ENCODE peak calls at places on chromosomes 5 and 9, in ten cellular contexts. One of them, this sample, is unnamed.

GRCh38 chr9:34992376-34992951 is 2.9 kb downstream of the DNAJB5 start:
- DNase-seq in iris pigment epithelial cell: peak
- DNase-seq in activated T-cell treated with anti-CD3 and anti-CD28 coated beads, Interleukin-2, amount 50 U/mL, for 24 hours: peak
- DNase-seq in left ventricle myocardium inferior: peak
- DNase-seq in brain microvascular endothelial cell: peak
- DNase-seq in mucosa of descending colon: no peak
- DNase-seq in RWPE1: peak
- DNase-seq in SK-MEL-5: no peak
- DNase-seq in NCI-H510A: no peak
- DNase-seq in NCI-H345: no peak
- DNase-seq in this sample: peak

GRCh38 chr5:177405805-177406204 is 3.6 kb downstream of the F12 start:
- DNase-seq in NCI-H345: no peak
- DNase-seq in NCI-H510A: no peak
- DNase-seq in RWPE1: no peak
- DNase-seq in left ventricle myocardium inferior: peak
- DNase-seq in SK-MEL-5: no peak
- DNase-seq in activated T-cell treated with anti-CD3 and anti-CD28 coated beads, Interleukin-2, amount 50 U/mL, for 24 hours: no peak
- DNase-seq in brain microvascular endothelial cell: no peak
- DNase-seq in mucosa of descending colon: peak
- DNase-seq in iris pigment epithelial cell: no peak
- DNase-seq in this sample: no peak

GRCh38 chr9:116149844-116150243 is 3.7 kb upstream of the PAPPA start:
- DNase-seq in RWPE1: no peak
- DNase-seq in activated T-cell treated with anti-CD3 and anti-CD28 coated beads, Interleukin-2, amount 50 U/mL, for 24 hours: no peak
- DNase-seq in iris pigment epithelial cell: peak
- DNase-seq in left ventricle myocardium inferior: no peak
- DNase-seq in NCI-H510A: no peak
- DNase-seq in brain microvascular endothelial cell: no peak
- DNase-seq in NCI-H345: peak
- DNase-seq in SK-MEL-5: peak
- DNase-seq in mucosa of descending colon: no peak
- DNase-seq in this sample: no peak

GRCh38 chr9:15642369-15642962 is 89.6 kb downstream of the CCDC171 start:
- DNase-seq in mucosa of descending colon: no peak
- DNase-seq in activated T-cell treated with anti-CD3 and anti-CD28 coated beads, Interleukin-2, amount 50 U/mL, for 24 hours: no peak
- DNase-seq in NCI-H510A: peak
- DNase-seq in RWPE1: peak
- DNase-seq in iris pigment epithelial cell: peak
- DNase-seq in brain microvascular endothelial cell: peak
- DNase-seq in NCI-H345: peak
- DNase-seq in SK-MEL-5: peak
- DNase-seq in left ventricle myocardium inferior: no peak
- DNase-seq in this sample: no peak

GRCh38 chr5:56815657-56816545 is 552 bp downstream of the MAP3K1 start:
- DNase-seq in left ventricle myocardium inferior: no peak
- DNase-seq in NCI-H345: peak
- DNase-seq in RWPE1: peak
- DNase-seq in brain microvascular endothelial cell: no peak
- DNase-seq in mucosa of descending colon: peak
- DNase-seq in activated T-cell treated with anti-CD3 and anti-CD28 coated beads, Interleukin-2, amount 50 U/mL, for 24 hours: peak
- DNase-seq in NCI-H510A: no peak
- DNase-seq in iris pigment epithelial cell: peak
- DNase-seq in SK-MEL-5: no peak
- DNase-seq in this sample: peak

GRCh38 chr9:114203410-114204140 is 48.2 kb downstream of the COL27A1 start:
- DNase-seq in NCI-H510A: no peak
- DNase-seq in SK-MEL-5: no peak
- DNase-seq in NCI-H345: no peak
- DNase-seq in left ventricle myocardium inferior: no peak
- DNase-seq in mucosa of descending colon: no peak
- DNase-seq in RWPE1: no peak
- DNase-seq in iris pigment epithelial cell: no peak
- DNase-seq in activated T-cell treated with anti-CD3 and anti-CD28 coated beads, Interleukin-2, amount 50 U/mL, for 24 hours: no peak
- DNase-seq in brain microvascular endothelial cell: no peak
- DNase-seq in this sample: no peak

GRCh38 chr5:93596310-93596675 is 13.3 kb downstream of the NR2F1 start:
- DNase-seq in brain microvascular endothelial cell: no peak
- DNase-seq in NCI-H510A: no peak
- DNase-seq in RWPE1: no peak
- DNase-seq in SK-MEL-5: no peak
- DNase-seq in left ventricle myocardium inferior: no peak
- DNase-seq in NCI-H345: no peak
- DNase-seq in iris pigment epithelial cell: no peak
- DNase-seq in mucosa of descending colon: no peak
- DNase-seq in activated T-cell treated with anti-CD3 and anti-CD28 coated beads, Interleukin-2, amount 50 U/mL, for 24 hours: no peak
- DNase-seq in this sample: no peak

GRCh38 chr5:73354406-73354805 is 94.2 kb downstream of the FOXD1 start:
- DNase-seq in SK-MEL-5: no peak
- DNase-seq in NCI-H345: no peak
- DNase-seq in iris pigment epithelial cell: no peak
- DNase-seq in mucosa of descending colon: no peak
- DNase-seq in RWPE1: no peak
- DNase-seq in activated T-cell treated with anti-CD3 and anti-CD28 coated beads, Interleukin-2, amount 50 U/mL, for 24 hours: no peak
- DNase-seq in brain microvascular endothelial cell: no peak
- DNase-seq in left ventricle myocardium inferior: no peak
- DNase-seq in NCI-H510A: no peak
- DNase-seq in this sample: no peak

GRCh38 chr9:134438204-134438788 is 112.0 kb downstream of the RXRA start:
- DNase-seq in iris pigment epithelial cell: no peak
- DNase-seq in SK-MEL-5: no peak
- DNase-seq in NCI-H345: no peak
- DNase-seq in NCI-H510A: no peak
- DNase-seq in mucosa of descending colon: no peak
- DNase-seq in left ventricle myocardium inferior: no peak
- DNase-seq in RWPE1: no peak
- DNase-seq in brain microvascular endothelial cell: no peak
- DNase-seq in activated T-cell treated with anti-CD3 and anti-CD28 coated beads, Interleukin-2, amount 50 U/mL, for 24 hours: no peak
- DNase-seq in this sample: no peak

GRCh38 chr5:93677344-93678021 is 63.9 kb downstream of the POU5F2 start:
- DNase-seq in RWPE1: peak
- DNase-seq in NCI-H345: peak
- DNase-seq in iris pigment epithelial cell: peak
- DNase-seq in SK-MEL-5: peak
- DNase-seq in NCI-H510A: peak
- DNase-seq in mucosa of descending colon: peak
- DNase-seq in left ventricle myocardium inferior: peak
- DNase-seq in activated T-cell treated with anti-CD3 and anti-CD28 coated beads, Interleukin-2, amount 50 U/mL, for 24 hours: no peak
- DNase-seq in brain microvascular endothelial cell: peak
- DNase-seq in this sample: no peak

GRCh38 chr5:116766470-116766947 is 191.9 kb upstream of the SEMA6A start:
- DNase-seq in left ventricle myocardium inferior: no peak
- DNase-seq in iris pigment epithelial cell: peak
- DNase-seq in mucosa of descending colon: no peak
- DNase-seq in NCI-H345: no peak
- DNase-seq in activated T-cell treated with anti-CD3 and anti-CD28 coated beads, Interleukin-2, amount 50 U/mL, for 24 hours: no peak
- DNase-seq in RWPE1: peak
- DNase-seq in SK-MEL-5: peak
- DNase-seq in brain microvascular endothelial cell: peak
- DNase-seq in NCI-H510A: no peak
- DNase-seq in this sample: peak

GRCh38 chr5:34652916-34653315 is 3.2 kb upstream of the RAI14 start:
- DNase-seq in activated T-cell treated with anti-CD3 and anti-CD28 coated beads, Interleukin-2, amount 50 U/mL, for 24 hours: no peak
- DNase-seq in NCI-H510A: no peak
- DNase-seq in SK-MEL-5: no peak
- DNase-seq in brain microvascular endothelial cell: peak
- DNase-seq in NCI-H345: no peak
- DNase-seq in left ventricle myocardium inferior: no peak
- DNase-seq in iris pigment epithelial cell: peak
- DNase-seq in mucosa of descending colon: no peak
- DNase-seq in RWPE1: no peak
- DNase-seq in this sample: no peak

GRCh38 chr5:53167836-53168235 is 58.3 kb upstream of the MOCS2 start:
- DNase-seq in SK-MEL-5: peak
- DNase-seq in NCI-H345: no peak
- DNase-seq in brain microvascular endothelial cell: no peak
- DNase-seq in left ventricle myocardium inferior: peak
- DNase-seq in mucosa of descending colon: no peak
- DNase-seq in RWPE1: no peak
- DNase-seq in NCI-H510A: no peak
- DNase-seq in iris pigment epithelial cell: peak
- DNase-seq in activated T-cell treated with anti-CD3 and anti-CD28 coated beads, Interleukin-2, amount 50 U/mL, for 24 hours: no peak
- DNase-seq in this sample: peak

GRCh38 chr5:172860520-172861443 is 26.7 kb downstream of the ERGIC1 start:
- DNase-seq in brain microvascular endothelial cell: no peak
- DNase-seq in iris pigment epithelial cell: peak
- DNase-seq in RWPE1: peak
- DNase-seq in NCI-H510A: no peak
- DNase-seq in NCI-H345: no peak
- DNase-seq in mucosa of descending colon: no peak
- DNase-seq in activated T-cell treated with anti-CD3 and anti-CD28 coated beads, Interleukin-2, amount 50 U/mL, for 24 hours: no peak
- DNase-seq in left ventricle myocardium inferior: peak
- DNase-seq in SK-MEL-5: no peak
- DNase-seq in this sample: peak

GRCh38 chr9:136875155-136875554 is 9.0 kb upstream of the EDF1 start:
- DNase-seq in mucosa of descending colon: no peak
- DNase-seq in NCI-H510A: no peak
- DNase-seq in left ventricle myocardium inferior: no peak
- DNase-seq in RWPE1: no peak
- DNase-seq in NCI-H345: no peak
- DNase-seq in SK-MEL-5: no peak
- DNase-seq in activated T-cell treated with anti-CD3 and anti-CD28 coated beads, Interleukin-2, amount 50 U/mL, for 24 hours: no peak
- DNase-seq in brain microvascular endothelial cell: no peak
- DNase-seq in iris pigment epithelial cell: no peak
- DNase-seq in this sample: no peak

GRCh38 chr5:55467862-55468551 is 66.8 kb downstream of the PLPP1 start:
- DNase-seq in mucosa of descending colon: no peak
- DNase-seq in RWPE1: no peak
- DNase-seq in iris pigment epithelial cell: peak
- DNase-seq in brain microvascular endothelial cell: no peak
- DNase-seq in NCI-H345: no peak
- DNase-seq in left ventricle myocardium inferior: no peak
- DNase-seq in SK-MEL-5: no peak
- DNase-seq in NCI-H510A: no peak
- DNase-seq in activated T-cell treated with anti-CD3 and anti-CD28 coated beads, Interleukin-2, amount 50 U/mL, for 24 hours: no peak
- DNase-seq in this sample: no peak

GRCh38 chr9:98709968-98710965 is 1.5 kb upstream of the GABBR2 start:
- DNase-seq in left ventricle myocardium inferior: no peak
- DNase-seq in NCI-H345: no peak
- DNase-seq in mucosa of descending colon: no peak
- DNase-seq in brain microvascular endothelial cell: peak
- DNase-seq in SK-MEL-5: peak
- DNase-seq in iris pigment epithelial cell: peak
- DNase-seq in RWPE1: peak
- DNase-seq in NCI-H510A: no peak
- DNase-seq in activated T-cell treated with anti-CD3 and anti-CD28 coated beads, Interleukin-2, amount 50 U/mL, for 24 hours: no peak
- DNase-seq in this sample: no peak

GRCh38 chr9:29393064-29393463 is 1819.8 kb upstream of the C9orf72 start:
- DNase-seq in iris pigment epithelial cell: no peak
- DNase-seq in left ventricle myocardium inferior: no peak
- DNase-seq in mucosa of descending colon: no peak
- DNase-seq in NCI-H345: no peak
- DNase-seq in brain microvascular endothelial cell: no peak
- DNase-seq in SK-MEL-5: no peak
- DNase-seq in RWPE1: no peak
- DNase-seq in activated T-cell treated with anti-CD3 and anti-CD28 coated beads, Interleukin-2, amount 50 U/mL, for 24 hours: no peak
- DNase-seq in NCI-H510A: no peak
- DNase-seq in this sample: no peak

GRCh38 chr9:69857131-69857530 is 36.5 kb downstream of the CFAP95 start:
- DNase-seq in SK-MEL-5: no peak
- DNase-seq in mucosa of descending colon: no peak
- DNase-seq in activated T-cell treated with anti-CD3 and anti-CD28 coated beads, Interleukin-2, amount 50 U/mL, for 24 hours: no peak
- DNase-seq in iris pigment epithelial cell: peak
- DNase-seq in brain microvascular endothelial cell: peak
- DNase-seq in RWPE1: peak
- DNase-seq in NCI-H345: no peak
- DNase-seq in left ventricle myocardium inferior: no peak
- DNase-seq in NCI-H510A: no peak
- DNase-seq in this sample: no peak

GRCh38 chr5:137760294-137761019 is 6.3 kb upstream of the HNRNPA0 start:
- DNase-seq in SK-MEL-5: no peak
- DNase-seq in NCI-H345: no peak
- DNase-seq in NCI-H510A: no peak
- DNase-seq in brain microvascular endothelial cell: no peak
- DNase-seq in iris pigment epithelial cell: peak
- DNase-seq in left ventricle myocardium inferior: no peak
- DNase-seq in activated T-cell treated with anti-CD3 and anti-CD28 coated beads, Interleukin-2, amount 50 U/mL, for 24 hours: no peak
- DNase-seq in mucosa of descending colon: no peak
- DNase-seq in RWPE1: no peak
- DNase-seq in this sample: no peak

GRCh38 chr5:136191304-136192014 is 1.5 kb downstream of the SMIM32 start:
- DNase-seq in mucosa of descending colon: peak
- DNase-seq in SK-MEL-5: no peak
- DNase-seq in activated T-cell treated with anti-CD3 and anti-CD28 coated beads, Interleukin-2, amount 50 U/mL, for 24 hours: no peak
- DNase-seq in brain microvascular endothelial cell: no peak
- DNase-seq in NCI-H345: no peak
- DNase-seq in iris pigment epithelial cell: peak
- DNase-seq in RWPE1: peak
- DNase-seq in NCI-H510A: no peak
- DNase-seq in left ventricle myocardium inferior: no peak
- DNase-seq in this sample: no peak

GRCh38 chr9:132694144-132694543 is 23.9 kb downstream of the GTF3C4 start:
- DNase-seq in brain microvascular endothelial cell: peak
- DNase-seq in NCI-H510A: no peak
- DNase-seq in SK-MEL-5: peak
- DNase-seq in RWPE1: no peak
- DNase-seq in NCI-H345: no peak
- DNase-seq in left ventricle myocardium inferior: no peak
- DNase-seq in activated T-cell treated with anti-CD3 and anti-CD28 coated beads, Interleukin-2, amount 50 U/mL, for 24 hours: no peak
- DNase-seq in iris pigment epithelial cell: peak
- DNase-seq in mucosa of descending colon: no peak
- DNase-seq in this sample: no peak

GRCh38 chr9:87834357-87834756 is 48.3 kb upstream of the SPATA31E1 start:
- DNase-seq in NCI-H345: no peak
- DNase-seq in left ventricle myocardium inferior: no peak
- DNase-seq in RWPE1: no peak
- DNase-seq in mucosa of descending colon: no peak
- DNase-seq in NCI-H510A: no peak
- DNase-seq in brain microvascular endothelial cell: no peak
- DNase-seq in SK-MEL-5: peak
- DNase-seq in iris pigment epithelial cell: no peak
- DNase-seq in activated T-cell treated with anti-CD3 and anti-CD28 coated beads, Interleukin-2, amount 50 U/mL, for 24 hours: no peak
- DNase-seq in this sample: no peak

GRCh38 chr5:150227606-150228273 is 37.9 kb downstream of the SLC6A7 start:
- DNase-seq in left ventricle myocardium inferior: no peak
- DNase-seq in NCI-H345: no peak
- DNase-seq in SK-MEL-5: peak
- DNase-seq in iris pigment epithelial cell: no peak
- DNase-seq in activated T-cell treated with anti-CD3 and anti-CD28 coated beads, Interleukin-2, amount 50 U/mL, for 24 hours: no peak
- DNase-seq in brain microvascular endothelial cell: no peak
- DNase-seq in mucosa of descending colon: no peak
- DNase-seq in NCI-H510A: no peak
- DNase-seq in RWPE1: no peak
- DNase-seq in this sample: no peak

This sample was measured in tibial artery.